ENCODE peak calls at places on chromosomes 3 and 15, in six cellular contexts. One of them, this sample, is unnamed.

GRCh38 chr15:39195988-39196486 is 384.8 kb upstream of the THBS1 start:
- DNase-seq in glutamatergic neuron: no peak
- DNase-seq in IMR-90: peak; percentile 85
- DNase-seq in cardiac fibroblast: peak; percentile 91
- DNase-seq in left lung: no peak
- DNase-seq in HL-60: no peak
- DNase-seq in this sample: no peak

GRCh38 chr3:127211118-127212060 is 18.5 kb downstream of the PRR23E start:
- DNase-seq in glutamatergic neuron: no peak
- DNase-seq in IMR-90: no peak
- DNase-seq in cardiac fibroblast: no peak
- DNase-seq in left lung: no peak
- DNase-seq in HL-60: no peak
- DNase-seq in this sample: no peak

GRCh38 chr15:27866505-27867165 is 232.5 kb downstream of the OCA2 start:
- DNase-seq in glutamatergic neuron: no peak
- DNase-seq in IMR-90: no peak
- DNase-seq in cardiac fibroblast: no peak
- DNase-seq in left lung: no peak
- DNase-seq in HL-60: no peak
- DNase-seq in this sample: no peak

GRCh38 chr3:182800508-182800907 is 7.2 kb downstream of the ATP11B start:
- DNase-seq in glutamatergic neuron: no peak
- DNase-seq in IMR-90: no peak
- DNase-seq in cardiac fibroblast: no peak
- DNase-seq in left lung: no peak
- DNase-seq in HL-60: no peak
- DNase-seq in this sample: no peak

GRCh38 chr3:68007621-68008226 is 353.3 kb upstream of the SUCLG2 start:
- DNase-seq in glutamatergic neuron: peak; percentile 58
- DNase-seq in IMR-90: no peak
- DNase-seq in cardiac fibroblast: no peak
- DNase-seq in left lung: peak; percentile 65
- DNase-seq in HL-60: no peak
- DNase-seq in this sample: no peak

GRCh38 chr3:194973366-194974000 is 287.8 kb downstream of the FAM43A start:
- DNase-seq in glutamatergic neuron: no peak
- DNase-seq in IMR-90: no peak
- DNase-seq in cardiac fibroblast: no peak
- DNase-seq in left lung: no peak
- DNase-seq in HL-60: no peak
- DNase-seq in this sample: no peak

GRCh38 chr15:31214864-31215489 is 111.7 kb upstream of the KLF13 start:
- DNase-seq in glutamatergic neuron: no peak
- DNase-seq in IMR-90: no peak
- DNase-seq in cardiac fibroblast: peak; percentile 48
- DNase-seq in left lung: peak; percentile 88
- DNase-seq in HL-60: peak; percentile 92
- DNase-seq in this sample: no peak

GRCh38 chr3:86978111-86978528 is 12.8 kb downstream of the VGLL3 start:
- DNase-seq in glutamatergic neuron: no peak
- DNase-seq in IMR-90: peak; percentile 35
- DNase-seq in cardiac fibroblast: peak; percentile 61
- DNase-seq in left lung: no peak
- DNase-seq in HL-60: no peak
- DNase-seq in this sample: no peak

GRCh38 chr3:191523099-191523498 is 62.1 kb downstream of the PYDC2 start:
- DNase-seq in glutamatergic neuron: no peak
- DNase-seq in IMR-90: no peak
- DNase-seq in cardiac fibroblast: no peak
- DNase-seq in left lung: no peak
- DNase-seq in HL-60: no peak
- DNase-seq in this sample: no peak

GRCh38 chr3:139893264-139893962 is 41.6 kb upstream of the CLSTN2 start:
- DNase-seq in glutamatergic neuron: no peak
- DNase-seq in IMR-90: no peak
- DNase-seq in cardiac fibroblast: no peak
- DNase-seq in left lung: no peak
- DNase-seq in HL-60: no peak
- DNase-seq in this sample: no peak

GRCh38 chr15:29887719-29888118 is 65.5 kb upstream of the TJP1 start:
- DNase-seq in glutamatergic neuron: no peak
- DNase-seq in IMR-90: peak; percentile 84
- DNase-seq in cardiac fibroblast: peak; percentile 59
- DNase-seq in left lung: no peak
- DNase-seq in HL-60: no peak
- DNase-seq in this sample: no peak

GRCh38 chr3:78604328-78604727 is 1163.5 kb downstream of the ROBO1 start:
- DNase-seq in glutamatergic neuron: no peak
- DNase-seq in IMR-90: peak; percentile 80
- DNase-seq in cardiac fibroblast: peak; percentile 85
- DNase-seq in left lung: no peak
- DNase-seq in HL-60: no peak
- DNase-seq in this sample: no peak

GRCh38 chr3:40990062-40990456 is 209.2 kb upstream of the CTNNB1 start:
- DNase-seq in glutamatergic neuron: no peak
- DNase-seq in IMR-90: no peak
- DNase-seq in cardiac fibroblast: peak; percentile 19
- DNase-seq in left lung: no peak
- DNase-seq in HL-60: no peak
- DNase-seq in this sample: no peak

GRCh38 chr15:39888243-39888642 is 31.8 kb downstream of the GPR176 start:
- DNase-seq in glutamatergic neuron: no peak
- DNase-seq in IMR-90: no peak
- DNase-seq in cardiac fibroblast: no peak
- DNase-seq in left lung: no peak
- DNase-seq in HL-60: no peak
- DNase-seq in this sample: no peak

GRCh38 chr15:29322407-29322806 is 52.8 kb upstream of the NSMCE3 start:
- DNase-seq in glutamatergic neuron: no peak
- DNase-seq in IMR-90: peak; percentile 35
- DNase-seq in cardiac fibroblast: peak; percentile 13
- DNase-seq in left lung: no peak
- DNase-seq in HL-60: no peak
- DNase-seq in this sample: no peak

GRCh38 chr3:152737021-152737908 is 97.7 kb upstream of the P2RY1 start:
- DNase-seq in glutamatergic neuron: no peak
- DNase-seq in IMR-90: peak; percentile 10
- DNase-seq in cardiac fibroblast: peak; percentile 88
- DNase-seq in left lung: no peak
- DNase-seq in HL-60: no peak
- DNase-seq in this sample: no peak

GRCh38 chr3:123799544-123800351 is 84.4 kb downstream of the MYLK start:
- DNase-seq in glutamatergic neuron: no peak
- DNase-seq in IMR-90: peak; percentile 56
- DNase-seq in cardiac fibroblast: no peak
- DNase-seq in left lung: no peak
- DNase-seq in HL-60: no peak
- DNase-seq in this sample: no peak

GRCh38 chr3:111321786-111322185 is 220.2 kb upstream of the CD96 start:
- DNase-seq in glutamatergic neuron: no peak
- DNase-seq in IMR-90: no peak
- DNase-seq in cardiac fibroblast: no peak
- DNase-seq in left lung: no peak
- DNase-seq in HL-60: no peak
- DNase-seq in this sample: no peak

GRCh38 chr3:156106721-156107373 is 13.5 kb upstream of the KCNAB1 start:
- DNase-seq in glutamatergic neuron: no peak
- DNase-seq in IMR-90: no peak
- DNase-seq in cardiac fibroblast: no peak
- DNase-seq in left lung: no peak
- DNase-seq in HL-60: no peak
- DNase-seq in this sample: no peak

GRCh38 chr15:28267727-28268126 is 54.3 kb downstream of the HERC2 start:
- DNase-seq in glutamatergic neuron: no peak
- DNase-seq in IMR-90: no peak
- DNase-seq in cardiac fibroblast: no peak
- DNase-seq in left lung: no peak
- DNase-seq in HL-60: no peak
- DNase-seq in this sample: no peak

GRCh38 chr3:45188714-45189659 is 37.1 kb downstream of the TMEM158 start:
- DNase-seq in glutamatergic neuron: no peak
- DNase-seq in IMR-90: peak; percentile 28
- DNase-seq in cardiac fibroblast: no peak
- DNase-seq in left lung: no peak
- DNase-seq in HL-60: no peak
- DNase-seq in this sample: no peak

GRCh38 chr3:54053201-54053600 is 69.2 kb upstream of the CACNA2D3 start:
- DNase-seq in glutamatergic neuron: peak; percentile 43
- DNase-seq in IMR-90: no peak
- DNase-seq in cardiac fibroblast: no peak
- DNase-seq in left lung: no peak
- DNase-seq in HL-60: no peak
- DNase-seq in this sample: no peak

GRCh38 chr3:179977356-179977755 is 59.4 kb downstream of the PEX5L start:
- DNase-seq in glutamatergic neuron: no peak
- DNase-seq in IMR-90: no peak
- DNase-seq in cardiac fibroblast: no peak
- DNase-seq in left lung: no peak
- DNase-seq in HL-60: no peak
- DNase-seq in this sample: no peak

GRCh38 chr3:187684880-187685279 is 14.7 kb upstream of the SST start:
- DNase-seq in glutamatergic neuron: no peak
- DNase-seq in IMR-90: peak; percentile 24
- DNase-seq in cardiac fibroblast: peak; percentile 33
- DNase-seq in left lung: no peak
- DNase-seq in HL-60: no peak
- DNase-seq in this sample: no peak

GRCh38 chr15:31278056-31278445 is 48.6 kb upstream of the KLF13 start:
- DNase-seq in glutamatergic neuron: no peak
- DNase-seq in IMR-90: no peak
- DNase-seq in cardiac fibroblast: no peak
- DNase-seq in left lung: no peak
- DNase-seq in HL-60: no peak
- DNase-seq in this sample: no peak

GRCh38 chr3:101170047-101170771 is 150.2 kb downstream of the IMPG2 start:
- DNase-seq in glutamatergic neuron: no peak
- DNase-seq in IMR-90: peak; percentile 41
- DNase-seq in cardiac fibroblast: peak; percentile 37
- DNase-seq in left lung: no peak
- DNase-seq in HL-60: no peak
- DNase-seq in this sample: no peak

GRCh38 chr3:183818706-183819624 is 6.4 kb downstream of the MAP6D1 start:
- DNase-seq in glutamatergic neuron: no peak
- DNase-seq in IMR-90: no peak
- DNase-seq in cardiac fibroblast: no peak
- DNase-seq in left lung: no peak
- DNase-seq in HL-60: no peak
- DNase-seq in this sample: no peak

GRCh38 chr3:11509175-11510000 is 134.3 kb downstream of the VGLL4 start:
- DNase-seq in glutamatergic neuron: peak; percentile 47
- DNase-seq in IMR-90: peak; percentile 96
- DNase-seq in cardiac fibroblast: peak; percentile 89
- DNase-seq in left lung: no peak
- DNase-seq in HL-60: no peak
- DNase-seq in this sample: no peak

DNA sequence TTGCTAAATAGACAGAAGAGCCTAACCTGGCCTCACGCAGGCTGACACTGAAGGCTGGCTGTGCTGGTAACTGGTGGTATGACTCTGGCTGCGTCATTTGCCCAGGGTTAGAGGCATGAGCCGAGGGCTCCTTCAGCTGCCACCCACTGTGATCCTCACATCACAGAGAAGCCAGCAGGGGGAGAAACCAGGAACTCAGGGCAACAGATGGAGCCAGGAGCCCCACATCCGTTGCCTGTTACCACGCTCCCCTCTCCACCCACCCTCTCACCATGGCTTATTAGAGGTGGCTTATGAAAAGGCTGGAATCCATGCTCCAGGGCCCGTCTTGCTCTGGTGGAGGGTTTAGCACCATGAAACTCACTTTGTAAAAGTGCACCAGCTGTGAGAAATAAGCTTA is 60.7 kb downstream of the ASB7 start:
- DNase-seq in glutamatergic neuron: peak; percentile 52
- DNase-seq in IMR-90: no peak
- DNase-seq in cardiac fibroblast: no peak
- DNase-seq in left lung: no peak
- DNase-seq in HL-60: no peak
- DNase-seq in this sample: no peak
- TF ChIP-seq CTCF in glutamatergic neuron: no peak
- TF ChIP-seq CTCF in IMR-90: peak; percentile 19
- TF ChIP-seq CTCF in cardiac fibroblast: peak; percentile 29
- TF ChIP-seq CTCF in left lung: no peak
- TF ChIP-seq CTCF in HL-60: no peak
- TF ChIP-seq CTCF in this sample: no peak

GRCh38 chr3:188792788-188793187 is 379.0 kb upstream of the TPRG1 start:
- DNase-seq in glutamatergic neuron: peak; percentile 56
- DNase-seq in IMR-90: peak; percentile 27
- DNase-seq in cardiac fibroblast: no peak
- DNase-seq in left lung: no peak
- DNase-seq in HL-60: no peak
- DNase-seq in this sample: no peak
- TF ChIP-seq CTCF in glutamatergic neuron: no peak
- TF ChIP-seq CTCF in IMR-90: peak; percentile 35
- TF ChIP-seq CTCF in cardiac fibroblast: peak; percentile 41
- TF ChIP-seq CTCF in left lung: no peak
- TF ChIP-seq CTCF in HL-60: no peak
- TF ChIP-seq CTCF in this sample: peak; percentile 33

DNA sequence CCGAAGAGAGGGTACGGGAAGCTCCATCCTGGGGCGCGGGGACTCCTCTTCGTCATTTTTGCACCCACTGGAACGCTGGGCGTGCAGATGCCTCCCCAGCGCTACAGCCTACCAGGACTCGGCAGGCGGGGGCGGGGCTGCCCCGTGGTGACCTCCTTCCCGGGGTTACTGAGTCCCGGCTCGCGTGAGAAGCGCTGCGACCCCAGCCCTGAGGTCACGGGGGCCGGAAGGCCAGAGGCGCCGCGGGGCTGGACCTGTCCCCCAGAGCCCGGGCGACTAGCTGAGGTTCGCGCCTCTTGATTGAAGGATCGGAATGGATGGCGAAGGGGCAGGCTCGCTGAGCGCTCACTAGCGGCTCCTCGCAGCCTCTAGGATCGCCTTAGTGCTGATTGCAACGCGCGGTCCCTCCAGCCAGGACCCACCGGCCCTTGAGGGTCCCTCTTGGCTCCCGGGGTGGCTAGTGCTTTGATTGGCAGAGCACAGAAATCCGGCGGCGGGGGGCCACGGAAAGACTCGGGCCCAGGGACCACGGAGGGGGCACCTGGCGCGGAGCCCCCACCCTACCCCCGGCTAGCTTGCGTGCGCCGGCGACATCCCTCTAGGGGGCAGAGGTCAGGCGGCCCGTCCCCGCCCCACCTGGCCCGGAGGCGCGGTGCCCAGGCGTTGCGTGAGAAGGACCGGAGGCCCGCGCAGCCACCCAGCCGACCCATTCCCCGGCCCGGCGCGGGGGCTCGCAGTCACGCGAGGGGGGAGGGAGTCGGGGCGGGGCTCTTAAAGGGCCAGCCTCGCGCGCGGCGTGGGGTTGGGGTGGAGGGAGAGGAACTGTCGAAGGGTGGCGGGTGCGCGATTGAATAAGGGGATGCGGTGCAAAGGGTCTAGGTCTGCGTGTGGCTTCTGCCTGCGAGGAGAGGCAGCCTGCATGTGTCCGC is 781 bp upstream of the CYP1A1 start:
- DNase-seq in glutamatergic neuron: peak; percentile 69
- DNase-seq in IMR-90: no peak
- DNase-seq in cardiac fibroblast: no peak
- DNase-seq in left lung: peak; percentile 87
- DNase-seq in HL-60: peak; percentile 52
- DNase-seq in this sample: no peak
- TF ChIP-seq CTCF in glutamatergic neuron: no peak
- TF ChIP-seq CTCF in IMR-90: no peak
- TF ChIP-seq CTCF in cardiac fibroblast: no peak
- TF ChIP-seq CTCF in left lung: no peak
- TF ChIP-seq CTCF in HL-60: no peak
- TF ChIP-seq CTCF in this sample: no peak

GRCh38 chr3:51974277-51974962 is 444 bp upstream of the ABHD14A start:
- DNase-seq in glutamatergic neuron: no peak
- DNase-seq in IMR-90: no peak
- DNase-seq in cardiac fibroblast: no peak
- DNase-seq in left lung: peak; percentile 84
- DNase-seq in HL-60: no peak
- DNase-seq in this sample: no peak
- TF ChIP-seq CTCF in glutamatergic neuron: peak; percentile 69
- TF ChIP-seq CTCF in IMR-90: no peak
- TF ChIP-seq CTCF in cardiac fibroblast: no peak
- TF ChIP-seq CTCF in left lung: peak; percentile 10
- TF ChIP-seq CTCF in HL-60: no peak
- TF ChIP-seq CTCF in this sample: peak; percentile 78